ENCODE peak calls at places on chromosome 17, in five cellular contexts. G is foreskin fibroblast, Q is MG63, T is body of pancreas, L is aorta. H is an unnamed sample.

GRCh38 chr17:78390241-78391050 is 12.0 kb downstream of the PGS1 start:
- DNase-seq in L (no peak), G (peak), Q (peak), T (no peak), H (peak)

GRCh38 chr17:73025041-73025440 is 67.4 kb downstream of the SLC39A11 start:
- DNase-seq in Q (no peak), G (no peak), T (peak), L (no peak), H (no peak)

GRCh38 chr17:38705803-38706624 is 941 bp downstream of the MLLT6 start:
- DNase-seq in L (peak), T (peak), G (peak), Q (peak), H (peak)

GRCh38 chr17:81379523-81379942 is 15.7 kb upstream of the BAHCC1 start:
- DNase-seq in Q (no peak), L (peak), T (peak), G (no peak), H (no peak)

GRCh38 chr17:29158515-29159275 is 21.5 kb downstream of the MYO18A start:
- DNase-seq in L (peak), G (peak), Q (peak), T (peak), H (peak)

GRCh38 chr17:28041844-28042656 is 427 bp upstream of the NLK start:
- DNase-seq in L (no peak), G (peak), T (no peak), Q (no peak), H (peak)

GRCh38 chr17:6254036-6254435 is 180.9 kb downstream of the AIPL1 start:
- DNase-seq in Q (peak), G (peak), L (no peak), T (no peak), H (no peak)

GRCh38 chr17:19346351-19347255 is 15.9 kb downstream of the B9D1 start:
- DNase-seq in L (peak), G (peak), Q (peak), T (peak), H (peak)

GRCh38 chr17:81251943-81252301 is 12.8 kb downstream of the NDUFAF8 start:
- DNase-seq in L (no peak), Q (no peak), T (no peak), G (no peak), H (no peak)

GRCh38 chr17:44105483-44105882 is 18.0 kb downstream of the HDAC5 start:
- DNase-seq in G (no peak), Q (no peak), T (no peak), L (no peak), H (peak)

GRCh38 chr17:65556014-65556909 is 5.2 kb downstream of the AXIN2 start:
- DNase-seq in G (peak), T (peak), L (peak), Q (peak), H (peak)

GRCh38 chr17:21674242-21674731 is 18.0 kb upstream of the KCNJ18 start:
- DNase-seq in T (no peak), L (peak), Q (no peak), G (no peak), H (no peak)

GRCh38 chr17:17691468-17692263 is 10.4 kb downstream of the RAI1 start:
- DNase-seq in G (no peak), T (peak), L (no peak), Q (no peak), H (peak)

GRCh38 chr17:80991645-80992076 is at the start of gene CHMP6:
- DNase-seq in Q (peak), T (peak), L (peak), G (peak), H (peak)

GRCh38 chr17:57957120-57957850 is 2.1 kb upstream of the CUEDC1 start:
- DNase-seq in L (peak), Q (no peak), G (no peak), T (no peak), H (no peak)

GRCh38 chr17:15945493-15946209 is 721 bp downstream of the ADORA2B start:
- DNase-seq in L (peak), G (peak), Q (no peak), T (no peak), H (no peak)

GRCh38 chr17:72931163-72931562 is 161.3 kb downstream of the SLC39A11 start:
- DNase-seq in Q (no peak), G (no peak), L (no peak), T (peak), H (no peak)

GRCh38 chr17:46853896-46854444 is 2.6 kb downstream of the WNT9B start:
- DNase-seq in G (peak), Q (no peak), L (no peak), T (no peak), H (no peak)

GRCh38 chr17:44536090-44536960 is 21.0 kb upstream of the FZD2 start:
- DNase-seq in T (peak), Q (peak), L (no peak), G (peak), H (no peak)

GRCh38 chr17:58333396-58334207 is 5.0 kb upstream of the TSPOAP1 start:
- DNase-seq in G (no peak), Q (no peak), L (no peak), T (no peak), H (no peak)

GRCh38 chr17:16443390-16444257 is 28.3 kb downstream of the TRPV2 start:
- DNase-seq in Q (peak), L (no peak), G (no peak), T (no peak), H (peak)

GRCh38 chr17:14310584-14310983 is 9.7 kb downstream of the HS3ST3B1 start:
- DNase-seq in T (no peak), G (no peak), L (no peak), Q (no peak), H (no peak)

GRCh38 chr17:45218895-45219661 is 2.6 kb upstream of the FMNL1 start:
- DNase-seq in G (peak), T (peak), L (peak), Q (peak), H (peak)

GRCh38 chr17:47948706-47949196 is 7.4 kb downstream of the PNPO start:
- DNase-seq in G (peak), Q (peak), T (peak), L (no peak), H (no peak)

GRCh38 chr17:34579017-34579946 is at the start of gene TMEM132E:
- DNase-seq in Q (no peak), T (peak), G (peak), L (peak), H (no peak)

GRCh38 chr17:81129289-81129688 is 36.0 kb upstream of the PVALEF start:
- DNase-seq in G (no peak), L (no peak), Q (no peak), T (no peak), H (no peak)

GRCh38 chr17:935485-935884 is 44.1 kb downstream of the NXN start:
- DNase-seq in G (no peak), Q (no peak), L (no peak), T (no peak), H (no peak)

GRCh38 chr17:57629470-57629869 is 115.6 kb downstream of the CCDC182 start:
- DNase-seq in T (no peak), G (peak), Q (peak), L (no peak), H (no peak)

GRCh38 chr17:18261146-18261515 is 669 bp downstream of the MIEF2 start:
- DNase-seq in T (peak), Q (peak), L (peak), G (peak), H (peak)

GRCh38 chr17:65783845-65784334 is 222.4 kb upstream of the AXIN2 start:
- DNase-seq in G (peak), Q (peak), L (no peak), T (no peak), H (no peak)

GRCh38 chr17:28521296-28522085 is 15.3 kb downstream of the FOXN1 start:
- DNase-seq in G (no peak), Q (no peak), L (no peak), T (no peak), H (peak)

GRCh38 chr17:61309857-61310256 is 89.8 kb upstream of the TBX2 start:
- DNase-seq in G (peak), L (no peak), Q (no peak), T (no peak), H (no peak)

GRCh38 chr17:2238432-2239169 is 65.0 kb downstream of the SMG6 start:
- DNase-seq in G (peak), L (no peak), T (peak), Q (no peak), H (no peak)

GRCh38 chr17:36749493-36749892 is 148.1 kb downstream of the MRM1 start:
- DNase-seq in T (no peak), L (no peak), Q (no peak), G (no peak), H (no peak)

GRCh38 chr17:42275527-42276358 is 448 bp downstream of the STAT5B start:
- DNase-seq in L (peak), T (no peak), G (peak), Q (peak), H (no peak)

GRCh38 chr17:17669851-17670232 is 11.4 kb upstream of the RAI1 start:
- DNase-seq in L (no peak), G (no peak), Q (no peak), T (no peak), H (peak)

GRCh38 chr17:8091033-8091687 is 3.6 kb upstream of the ALOX12B start:
- DNase-seq in T (no peak), L (no peak), Q (no peak), G (no peak), H (no peak)
- H3K4me3 ChIP-seq in T (no peak), L (no peak), Q (no peak), G (no peak), H (no peak)

GRCh38 chr17:50078430-50078829 is 16.7 kb upstream of the PDK2 start:
- DNase-seq in T (no peak), Q (no peak), G (no peak), L (no peak), H (no peak)

GRCh38 chr17:50075446-50076032 is 19.6 kb upstream of the PDK2 start:
- DNase-seq in T (no peak), L (peak), Q (no peak), G (no peak), H (no peak)

GRCh38 chr17:50076221-50076590 is 18.9 kb upstream of the PDK2 start:
- DNase-seq in L (peak), T (no peak), Q (no peak), G (no peak), H (no peak)

GRCh38 chr17:50074227-50074626 is 18.3 kb downstream of the ITGA3 start:
- DNase-seq in L (no peak), G (no peak), Q (no peak), T (no peak), H (no peak)

DNA sequence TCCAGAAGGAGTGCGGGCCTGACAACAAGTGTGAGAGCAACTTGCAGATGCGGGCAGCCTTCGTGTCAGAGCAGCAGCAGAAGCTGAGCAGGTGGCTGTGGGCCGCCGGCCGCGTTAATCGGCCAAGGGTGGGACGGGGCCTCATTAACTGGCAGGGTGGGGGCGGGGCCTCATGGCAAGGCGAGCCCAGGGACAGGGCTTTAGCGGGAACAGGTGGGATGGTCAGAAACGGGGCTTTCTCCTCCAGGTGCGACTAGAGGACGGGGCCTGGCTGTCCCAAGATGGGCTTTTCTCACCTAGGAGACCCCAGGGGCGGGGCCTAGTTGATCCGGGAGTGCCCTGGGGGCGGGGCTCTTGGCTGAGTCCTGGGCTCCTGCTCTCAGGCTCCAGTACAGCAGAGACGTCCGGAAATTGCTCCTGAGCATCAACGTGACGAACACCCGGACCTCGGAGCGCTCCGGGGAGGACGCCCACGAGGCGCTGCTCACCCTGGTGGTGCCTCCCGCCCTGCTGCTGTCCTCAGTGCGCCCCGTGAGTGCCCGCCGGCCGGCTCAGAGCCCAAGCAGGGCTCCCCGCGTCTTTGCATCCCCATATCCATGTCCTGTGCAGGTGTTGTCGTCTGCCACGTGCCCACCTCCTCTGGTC is 18.4 kb upstream of the PDK2 start:
- DNase-seq in Q (no peak), T (no peak), L (no peak), G (no peak), H (peak)
- H3K4me3 ChIP-seq in Q (no peak), T (no peak), L (no peak), G (no peak), H (no peak)

DNA sequence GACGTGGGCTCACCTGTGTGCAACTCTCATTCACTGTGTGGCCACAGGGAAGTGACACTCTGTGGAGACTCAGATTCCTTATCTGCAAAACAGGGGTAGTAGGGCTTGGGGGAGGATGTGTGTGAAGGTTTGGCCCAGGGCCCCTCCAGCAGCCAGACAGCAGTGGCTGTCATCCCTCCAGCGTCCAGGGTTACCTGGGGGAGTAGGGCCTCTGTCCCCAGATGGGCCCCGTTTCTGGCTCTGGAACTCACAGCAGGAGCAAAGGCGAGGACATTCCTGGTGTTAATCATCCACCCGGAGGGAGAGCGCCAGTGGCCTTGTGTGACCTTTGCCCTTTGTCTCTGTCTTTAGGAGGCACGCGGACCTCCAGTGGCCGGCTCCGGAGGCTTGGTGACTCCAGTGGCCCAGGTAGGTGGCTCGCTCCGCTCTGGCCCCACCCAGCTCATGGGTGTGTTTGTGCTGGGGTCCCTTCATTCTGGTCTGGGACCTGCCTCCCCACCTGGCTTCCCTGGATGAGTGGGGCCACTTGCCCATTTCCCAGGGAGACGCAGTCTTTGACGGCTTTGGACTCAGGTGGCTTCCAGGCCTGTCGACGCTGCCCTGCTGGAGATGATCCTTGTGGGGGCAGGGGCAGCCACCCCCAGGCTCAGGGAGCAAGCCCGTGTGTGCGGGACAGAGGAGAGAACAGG is 166.2 kb downstream of the SEC14L1 start:
- DNase-seq in G (no peak), T (peak), L (no peak), Q (no peak), H (no peak)
- H3K4me3 ChIP-seq in G (no peak), T (no peak), L (no peak), Q (no peak), H (no peak)

GRCh38 chr17:63698381-63698885 is 1.5 kb downstream of the LIMD2 start:
- DNase-seq in Q (no peak), L (no peak), T (no peak), G (no peak), H (no peak)

GRCh38 chr17:63697341-63698286 is 2.3 kb downstream of the LIMD2 start:
- DNase-seq in T (peak), Q (no peak), G (peak), L (no peak), H (peak)

GRCh38 chr17:63695889-63696288 is 4.0 kb downstream of the LIMD2 start:
- DNase-seq in T (no peak), Q (no peak), L (no peak), G (no peak), H (no peak)

GRCh38 chr17:63694974-63695773 is 4.8 kb downstream of the LIMD2 start:
- DNase-seq in Q (no peak), T (no peak), L (no peak), G (no peak), H (no peak)

DNA sequence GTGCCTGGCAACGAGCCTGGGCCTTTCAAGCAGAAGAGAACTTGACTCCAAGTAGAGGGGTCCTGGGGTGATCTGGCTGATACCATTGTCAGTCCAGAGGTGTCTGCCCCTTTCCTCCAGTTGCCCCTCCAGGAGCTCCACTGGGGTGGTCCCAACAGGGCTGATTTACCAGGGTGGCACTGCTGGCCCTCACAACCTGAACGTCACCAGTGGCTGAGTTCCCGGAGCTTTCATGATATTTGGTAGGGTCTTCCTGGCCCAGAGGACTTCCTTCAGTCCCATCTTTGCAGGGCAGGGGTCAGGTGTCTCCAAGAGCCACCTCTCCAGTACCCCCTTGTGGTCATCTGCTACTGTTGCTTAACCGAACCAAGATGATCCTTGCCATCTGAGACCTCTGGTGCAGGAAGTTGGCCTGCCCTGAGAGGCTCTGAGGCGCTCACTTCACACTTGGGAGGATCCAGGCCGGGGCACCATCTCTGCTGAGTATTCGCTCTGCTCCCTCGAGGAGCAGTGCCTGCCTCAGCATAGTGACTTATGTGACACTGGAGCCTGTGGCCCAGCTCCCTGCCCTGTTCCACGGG is 3.5 kb downstream of the LIMD2 start:
- DNase-seq in G (peak), Q (peak), L (no peak), T (peak), H (peak)
- H3K4me3 ChIP-seq in G (no peak), Q (no peak), L (no peak), T (no peak), H (no peak)